ENCODE peak calls at places on chromosomes 4 and X, in seven cellular contexts. F is pancreas, S is heart right ventricle, E is body of pancreas, O is PC-3, N is heart left ventricle, A is lower lobe of right lung. K is an unnamed sample.

GRCh38 chr4:47831026-47831689 is 6.7 kb downstream of the CORIN start:
- ATAC-seq in N (peak; percentile 24), O (no peak), A (no peak), E (no peak), F (no peak), S (no peak), K (no peak)

GRCh38 chr4:168685136-168685535 is 188.3 kb downstream of the PALLD start:
- ATAC-seq in O (no peak), N (no peak), F (no peak), A (no peak), S (no peak), E (no peak), K (no peak)

GRCh38 chr4:74439952-74440351 is 5.0 kb upstream of the AREG start:
- ATAC-seq in N (no peak), O (no peak), S (no peak), E (no peak), F (no peak), A (no peak), K (no peak)

GRCh38 chr4:108536577-108536976 is 83.8 kb upstream of the RPL34 start:
- ATAC-seq in N (no peak), O (no peak), F (no peak), E (no peak), A (no peak), S (no peak), K (no peak)

GRCh38 chr4:11368701-11369115 is 60.0 kb downstream of the HS3ST1 start:
- ATAC-seq in S (peak; percentile 29), F (no peak), E (no peak), O (no peak), N (peak; percentile 53), A (no peak), K (no peak)

GRCh38 chr4:55437823-55438222 is 42.1 kb downstream of the TMEM165 start:
- ATAC-seq in F (peak; percentile 32), A (no peak), E (peak; percentile 36), N (no peak), S (no peak), O (no peak), K (no peak)

GRCh38 chrX:20438871-20439526 is 172.3 kb upstream of the RPS6KA3 start:
- ATAC-seq in O (no peak), N (no peak), A (no peak), E (no peak), S (no peak), F (no peak), K (no peak)

GRCh38 chrX:130857207-130857606 is 45.8 kb downstream of the ENOX2 start:
- ATAC-seq in F (no peak), A (no peak), O (no peak), S (no peak), N (no peak), E (no peak), K (no peak)

GRCh38 chrX:102599950-102600579 is 750 bp downstream of the ARMCX5 start:
- ATAC-seq in E (peak; percentile 2), O (peak; percentile 55), N (no peak), A (peak; percentile 51), S (peak; percentile 46), F (no peak), K (no peak)

GRCh38 chr4:7630559-7631287 is 196.0 kb upstream of the PSAPL1 start:
- ATAC-seq in O (peak; percentile 90), F (no peak), A (no peak), E (peak; percentile 24), N (peak; percentile 63), S (peak; percentile 80), K (peak; percentile 74)

GRCh38 chr4:789571-790465 is 36.1 kb downstream of the CPLX1 start:
- ATAC-seq in S (no peak), O (no peak), N (no peak), A (no peak), F (no peak), E (no peak), K (no peak)

GRCh38 chr4:48651869-48652447 is 128.1 kb downstream of the FRYL start:
- ATAC-seq in N (no peak), F (no peak), O (no peak), A (no peak), S (no peak), E (no peak), K (no peak)

GRCh38 chrX:68839771-68840170 is 10.9 kb downstream of the EFNB1 start:
- ATAC-seq in O (no peak), A (no peak), S (no peak), F (no peak), E (no peak), N (no peak), K (no peak)
- H3K4me1 ChIP-seq in O (peaks cover 15% of the 10 kb centered on the region), A (peaks cover 6% of the 10 kb centered on the region), S (no peaks in the 10 kb centered on the region), F (no peaks in the 10 kb centered on the region), E (peaks cover 17% of the 10 kb centered on the region), N (no peaks in the 10 kb centered on the region), K (no peaks in the 10 kb centered on the region)

DNA sequence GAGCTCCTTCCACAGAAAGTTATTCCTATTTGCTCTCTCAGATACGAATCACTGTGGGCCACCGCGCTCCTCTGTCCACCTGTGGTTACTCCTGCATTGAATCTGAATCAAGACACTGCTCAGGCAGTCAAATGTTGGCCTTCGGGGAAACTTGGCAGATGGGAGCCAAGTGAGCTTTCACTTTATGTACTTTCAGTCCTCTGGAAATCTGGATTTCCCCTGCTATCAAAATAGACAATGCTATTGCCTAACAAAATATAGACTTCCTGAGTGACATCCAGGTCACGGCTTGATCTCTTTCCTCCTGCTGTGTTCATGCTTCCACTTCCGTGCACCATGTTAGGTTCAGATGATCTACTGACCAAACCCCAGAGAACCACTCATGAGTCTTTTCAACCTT is 43.8 kb downstream of the FHL1 start:
- ATAC-seq in A (no peak), O (no peak), F (no peak), E (no peak), S (peak; percentile 58), N (peak; percentile 29), K (peak; percentile 5)
- H3K4me1 ChIP-seq in A (peaks cover 36% of the 10 kb centered on the region), O (peaks cover 3% of the 10 kb centered on the region), F (no peaks in the 10 kb centered on the region), E (no peaks in the 10 kb centered on the region), S (peaks cover 59% of the 10 kb centered on the region), N (no peaks in the 10 kb centered on the region), K (peaks cover 20% of the 10 kb centered on the region)

DNA sequence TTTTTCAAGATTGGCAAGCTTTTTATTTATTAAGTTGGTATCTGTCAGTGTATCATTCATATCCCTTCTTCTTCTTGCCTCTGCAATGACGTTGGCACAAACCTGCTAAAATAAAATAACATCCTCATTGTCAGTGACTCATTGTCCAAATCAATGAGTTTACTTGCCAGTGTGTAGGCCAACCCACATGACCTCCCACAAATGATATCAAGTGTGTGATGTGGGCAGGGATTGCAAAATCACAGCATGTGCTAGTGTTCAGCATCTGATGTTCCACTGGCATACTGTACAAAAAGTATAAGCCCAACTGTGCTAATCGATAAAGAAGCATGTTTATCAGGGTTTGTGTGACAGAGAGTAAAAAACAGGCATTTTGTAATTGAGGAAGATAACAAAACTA is 25.5 kb downstream of the GPAT3 start:
- ATAC-seq in S (peak; percentile 86), F (peak; percentile 40), O (peak; percentile 85), A (peak; percentile 79), N (peak; percentile 96), E (peak; percentile 59), K (no peak)
- H3K4me1 ChIP-seq in S (peaks cover 13% of the 10 kb centered on the region), F (no peaks in the 10 kb centered on the region), O (peaks cover 31% of the 10 kb centered on the region), A (peaks cover 8% of the 10 kb centered on the region), N (no peaks in the 10 kb centered on the region), E (no peaks in the 10 kb centered on the region), K (no peaks in the 10 kb centered on the region)

GRCh38 chrX:136879001-136879667 is 1.4 kb downstream of the RBMX start:
- ATAC-seq in F (no peak), O (no peak), A (peak; percentile 42), E (no peak), S (no peak), N (no peak), K (no peak)
- H3K4me1 ChIP-seq in F (no peaks in the 10 kb centered on the region), O (peaks cover 4% of the 10 kb centered on the region), A (peaks cover 8% of the 10 kb centered on the region), E (peaks cover 11% of the 10 kb centered on the region), S (peaks cover 6% of the 10 kb centered on the region), N (no peaks in the 10 kb centered on the region), K (no peaks in the 10 kb centered on the region)

DNA sequence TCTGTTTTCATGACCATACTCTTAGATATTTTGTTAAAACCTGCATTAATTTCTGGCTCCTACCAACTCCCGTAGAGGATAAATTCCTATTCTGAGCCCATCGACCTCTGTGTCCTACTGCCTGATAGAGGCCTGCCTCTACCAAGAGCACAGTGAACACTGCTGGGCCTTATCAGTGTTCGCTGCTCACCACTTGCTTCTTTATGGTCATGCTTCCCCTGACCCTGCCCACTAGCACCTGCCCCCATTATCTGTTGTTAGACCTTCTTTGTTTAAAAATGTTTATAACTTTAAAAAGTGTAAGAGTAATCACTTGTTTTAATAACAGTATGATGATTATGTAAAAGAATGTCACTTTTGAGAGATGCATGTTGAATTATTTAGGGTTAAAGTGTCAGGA is 6.1 kb downstream of the DAPP1 start:
- ATAC-seq in F (no peak), N (no peak), E (no peak), S (no peak), O (no peak), A (no peak), K (no peak)
- H3K4me1 ChIP-seq in F (no peaks in the 10 kb centered on the region), N (no peaks in the 10 kb centered on the region), E (no peaks in the 10 kb centered on the region), S (no peaks in the 10 kb centered on the region), O (peaks cover 17% of the 10 kb centered on the region), A (peaks cover 19% of the 10 kb centered on the region), K (peaks cover 4% of the 10 kb centered on the region)

DNA sequence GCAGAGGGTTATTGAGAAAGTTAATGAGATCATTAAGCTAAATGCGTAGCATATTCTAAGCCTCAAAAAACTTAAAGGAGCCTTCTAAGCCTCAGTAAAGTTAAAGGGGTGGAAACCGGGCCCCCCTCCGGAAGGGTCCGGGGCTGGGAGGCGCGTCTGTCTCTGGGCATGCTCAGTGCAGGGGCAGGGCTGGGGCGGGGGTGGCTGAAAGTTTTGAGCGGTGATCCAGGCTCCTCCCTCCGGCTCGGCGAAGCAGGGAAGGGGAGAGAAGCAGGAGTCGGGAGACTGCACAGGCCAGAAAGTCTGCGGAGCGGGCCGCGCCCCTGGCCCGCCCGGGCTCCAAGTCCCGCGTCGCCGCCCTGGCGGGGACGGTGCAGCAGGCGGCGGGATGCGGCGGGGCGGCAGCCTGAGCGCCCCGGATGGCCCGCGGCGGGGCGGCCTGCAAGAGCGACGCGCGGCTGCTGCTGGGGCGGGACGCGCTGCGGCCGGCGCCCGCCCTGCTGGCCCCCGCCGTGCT is at the start of gene EVC:
- ATAC-seq in A (peak; percentile 87), O (peak; percentile 80), N (peak; percentile 91), S (peak; percentile 87), E (peak; percentile 74), F (peak; percentile 74), K (peak; percentile 85)
- H3K4me1 ChIP-seq in A (peaks cover 36% of the 10 kb centered on the region), O (peaks cover 34% of the 10 kb centered on the region), N (no peaks in the 10 kb centered on the region), S (peaks cover 10% of the 10 kb centered on the region), E (peaks cover 53% of the 10 kb centered on the region), F (peaks cover 7% of the 10 kb centered on the region), K (peaks cover 16% of the 10 kb centered on the region)